ENCODE peak calls at places on chromosomes 7 and 10, in five cellular contexts. G is mesendoderm, B is H1, O is IMR-90, T is neuronal stem cell. Z is an unnamed sample.

GRCh38 chr7:71618281-71618680 is 486.3 kb downstream of the GALNT17 start:
- DNase-seq in G (no peak), O (no peak), B (no peak), T (no peak), Z (no peak)

GRCh38 chr10:109883859-109884771 is 39.2 kb downstream of the XPNPEP1 start:
- DNase-seq in T (peak), O (peak), B (peak), G (peak), Z (peak)

GRCh38 chr10:44300666-44301649 is 83.9 kb downstream of the CXCL12 start:
- DNase-seq in O (peak), B (no peak), T (no peak), G (peak), Z (no peak)

GRCh38 chr10:558891-559766 is 130.3 kb downstream of the DIP2C start:
- DNase-seq in B (no peak), T (no peak), O (peak), G (no peak), Z (no peak)

GRCh38 chr10:69406302-69406811 is 10.4 kb downstream of the TACR2 start:
- DNase-seq in G (peak), B (peak), T (no peak), O (no peak), Z (peak)

GRCh38 chr7:17546206-17546998 is 247.9 kb downstream of the AHR start:
- DNase-seq in T (no peak), O (peak), B (no peak), G (no peak), Z (no peak)

GRCh38 chr10:74194545-74194944 is 43.5 kb downstream of the ADK start:
- DNase-seq in G (no peak), O (peak), T (no peak), B (no peak), Z (no peak)

GRCh38 chr10:104584541-104584940 is 56.5 kb upstream of the SORCS3 start:
- DNase-seq in G (no peak), B (no peak), T (no peak), O (no peak), Z (no peak)

GRCh38 chr7:131546583-131547111 is 9.8 kb downstream of the PODXL start:
- DNase-seq in T (peak), B (peak), G (peak), O (no peak), Z (peak)

GRCh38 chr7:18873674-18874341 is 243.6 kb downstream of the TWIST1 start:
- DNase-seq in T (peak), G (peak), B (no peak), O (peak), Z (peak)

GRCh38 chr10:129057856-129058663 is 409.0 kb upstream of the MGMT start:
- DNase-seq in G (no peak), O (no peak), B (no peak), T (no peak), Z (no peak)

GRCh38 chr7:103833401-103833800 is 156.1 kb downstream of the RELN start:
- DNase-seq in B (no peak), G (no peak), O (no peak), T (no peak), Z (no peak)

GRCh38 chr7:118005021-118005420 is 131.8 kb upstream of the CTTNBP2 start:
- DNase-seq in T (peak), B (no peak), O (no peak), G (peak), Z (no peak)

GRCh38 chr7:83119496-83119895 is 43.2 kb downstream of the PCLO start:
- DNase-seq in G (no peak), O (no peak), T (no peak), B (no peak), Z (no peak)

GRCh38 chr7:158128572-158128971 is 459.1 kb downstream of the PTPRN2 start:
- DNase-seq in O (no peak), B (no peak), T (no peak), G (peak), Z (no peak)

GRCh38 chr7:74002474-74003017 is 25.4 kb upstream of the ELN start:
- DNase-seq in O (peak), G (no peak), T (no peak), B (no peak), Z (no peak)

GRCh38 chr7:37265006-37265405 is 183.7 kb downstream of the ELMO1 start:
- DNase-seq in T (no peak), O (no peak), B (no peak), G (no peak), Z (no peak)

GRCh38 chr7:85316489-85316888 is 129.6 kb upstream of the SEMA3D start:
- DNase-seq in T (no peak), O (no peak), G (no peak), B (no peak), Z (no peak)

GRCh38 chr10:30185916-30186315 is 126.5 kb upstream of the JCAD start:
- DNase-seq in O (peak), B (no peak), G (no peak), T (no peak), Z (no peak)

GRCh38 chr7:55250313-55250712 is 114.8 kb upstream of the LANCL2 start:
- DNase-seq in G (peak), B (peak), O (no peak), T (no peak), Z (peak)

GRCh38 chr10:111207525-111207924 is 130.7 kb downstream of the ADRA2A start:
- DNase-seq in O (no peak), B (peak), T (no peak), G (no peak), Z (no peak)

GRCh38 chr10:69626826-69627225 is 3.2 kb upstream of the FAM241B start:
- DNase-seq in O (no peak), B (peak), T (no peak), G (no peak), Z (no peak)

GRCh38 chr7:72080349-72080766 is 331.8 kb downstream of the CALN1 start:
- DNase-seq in T (no peak), B (peak), O (no peak), G (no peak), Z (no peak)

GRCh38 chr7:99679032-99679399 is 780 bp downstream of the CYP3A5 start:
- DNase-seq in G (peak), B (no peak), O (peak), T (no peak), Z (peak)

GRCh38 chr10:58856508-58857240 is 319.8 kb upstream of the PHYHIPL start:
- DNase-seq in T (no peak), O (peak), B (no peak), G (peak), Z (peak)

GRCh38 chr7:77338883-77339629 is 77.1 kb downstream of the GSAP start:
- DNase-seq in T (no peak), B (no peak), G (peak), O (peak), Z (no peak)

GRCh38 chr10:103722632-103723031 is 132.7 kb downstream of the SH3PXD2A start:
- DNase-seq in G (no peak), T (no peak), B (no peak), O (no peak), Z (no peak)

GRCh38 chr7:91228927-91229326 is 35.3 kb upstream of the FZD1 start:
- DNase-seq in O (peak), G (no peak), T (no peak), B (no peak), Z (no peak)

GRCh38 chr7:121099572-121099971 is 111.1 kb downstream of the CPED1 start:
- DNase-seq in O (no peak), G (peak), T (no peak), B (no peak), Z (peak)

GRCh38 chr7:113710310-113711106 is 208.3 kb downstream of the PPP1R3A start:
- DNase-seq in O (peak), G (peak), T (peak), B (no peak), Z (peak)

GRCh38 chr7:49631071-49631826 is 142.2 kb upstream of the VWC2 start:
- DNase-seq in G (no peak), T (no peak), B (no peak), O (no peak), Z (no peak)

GRCh38 chr10:132571565-132572544 is 34.3 kb downstream of the INPP5A start:
- DNase-seq in T (peak), O (peak), B (peak), G (peak), Z (peak)

GRCh38 chr10:132139526-132139925 is 47.2 kb upstream of the DPYSL4 start:
- DNase-seq in T (no peak), O (no peak), G (no peak), B (no peak), Z (no peak)

GRCh38 chr7:113292105-113292504 is 173.8 kb upstream of the SMIM30 start:
- DNase-seq in B (no peak), O (no peak), T (no peak), G (no peak), Z (no peak)

GRCh38 chr7:2517678-2518077 is 1.9 kb upstream of the LFNG start:
- DNase-seq in T (no peak), B (no peak), O (peak), G (peak), Z (no peak)
- H2BK120ac ChIP-seq in T (peak), B (peak), O (peak), G (no peak), Z (no peak)

GRCh38 chr7:45975847-45976484 is 54.9 kb upstream of the IGFBP3 start:
- DNase-seq in O (no peak), G (no peak), B (no peak), T (no peak), Z (no peak)

GRCh38 chr7:45975367-45975766 is 54.3 kb upstream of the IGFBP3 start:
- DNase-seq in T (no peak), G (no peak), B (no peak), O (peak), Z (no peak)

GRCh38 chr7:45976485-45976856 is 55.4 kb upstream of the IGFBP3 start:
- DNase-seq in T (no peak), O (no peak), G (no peak), B (no peak), Z (no peak)

GRCh38 chr7:45973725-45974532 is 52.9 kb upstream of the IGFBP3 start:
- DNase-seq in T (no peak), B (no peak), O (peak), G (no peak), Z (no peak)

DNA sequence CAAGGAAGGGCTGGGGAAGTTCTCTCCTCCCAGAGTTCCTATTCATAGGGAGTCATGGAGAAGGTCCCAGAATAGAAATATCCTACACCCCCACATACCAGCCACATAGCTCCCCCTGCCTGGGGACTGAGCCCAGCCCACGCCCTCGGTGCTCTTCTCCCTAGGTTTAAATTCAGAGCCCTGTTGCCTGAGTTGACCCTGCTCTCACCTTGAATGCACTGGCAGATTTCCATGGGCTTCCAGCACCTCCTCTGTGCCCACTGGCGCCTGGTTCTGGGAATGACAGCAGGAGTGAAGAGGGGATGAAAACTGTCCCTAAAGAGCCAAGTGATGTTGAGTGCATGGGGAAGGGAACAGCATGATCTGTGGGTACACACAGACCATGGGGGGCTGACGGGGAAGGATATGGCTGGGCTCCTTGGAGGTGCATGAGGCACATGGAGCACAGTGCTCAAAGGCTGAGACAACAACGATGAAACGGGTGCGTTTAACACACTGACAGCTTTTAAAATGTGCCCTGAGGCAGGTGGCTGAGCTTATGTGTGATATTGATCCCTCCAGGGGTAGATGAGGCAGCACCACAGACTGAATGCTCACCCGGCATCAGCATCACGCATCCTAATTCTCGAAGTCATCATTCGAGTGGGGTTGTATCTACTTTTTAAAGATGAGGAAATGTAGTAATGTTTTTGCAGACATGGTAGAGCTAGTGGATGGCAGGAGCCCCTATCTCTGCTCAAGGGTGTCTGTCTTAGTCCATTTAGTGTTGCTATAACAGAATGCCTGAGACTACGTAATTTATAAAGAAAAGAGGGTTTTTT is 53.7 kb upstream of the IGFBP3 start:
- DNase-seq in B (no peak), O (no peak), G (no peak), T (no peak), Z (no peak)
- H2BK120ac ChIP-seq in B (no peak), O (peak), G (no peak), T (no peak), Z (no peak)

DNA sequence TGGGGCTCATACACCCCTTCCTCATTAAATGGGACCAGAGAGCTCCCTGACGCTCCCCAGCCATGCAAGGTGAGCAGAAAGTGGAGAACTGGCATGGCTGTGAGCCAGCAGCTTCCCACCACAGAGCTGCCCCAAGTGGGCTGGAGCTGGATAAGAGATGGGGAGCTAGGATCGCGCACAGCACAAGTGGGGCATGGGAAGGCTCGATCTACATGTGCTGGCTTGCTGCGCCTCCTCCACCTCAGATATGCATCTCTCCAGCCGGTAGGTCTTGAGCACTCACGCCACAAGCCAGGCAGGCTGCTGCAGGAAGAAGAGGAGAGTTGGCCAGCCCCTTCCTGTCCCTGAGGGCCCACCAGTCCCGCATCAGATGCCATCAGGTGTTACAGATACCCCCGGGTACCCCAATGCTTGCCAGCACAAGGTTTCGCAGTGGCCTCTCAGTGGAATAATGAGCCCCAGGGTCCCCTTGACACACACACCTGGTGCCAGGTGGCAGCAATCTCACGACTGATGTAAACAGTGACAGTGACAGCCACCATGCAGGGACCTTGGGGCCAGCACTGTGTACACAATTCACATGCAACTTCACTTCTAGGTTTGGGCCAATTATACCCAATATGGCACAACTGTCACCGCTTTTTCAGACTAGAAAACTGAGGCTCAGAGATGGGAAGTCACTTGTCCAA is 79.5 kb downstream of the OAT start:
- DNase-seq in B (no peak), O (no peak), G (no peak), T (no peak), Z (peak)
- H2BK120ac ChIP-seq in B (no peak), O (peak), G (no peak), T (no peak), Z (no peak)

GRCh38 chr10:77504870-77505257 is 132.7 kb downstream of the KCNMA1 start:
- DNase-seq in O (peak), B (no peak), T (no peak), G (peak), Z (no peak)

GRCh38 chr10:77507313-77507712 is 130.3 kb downstream of the KCNMA1 start:
- DNase-seq in O (no peak), T (no peak), G (no peak), B (no peak), Z (no peak)

GRCh38 chr10:77508076-77508475 is 129.5 kb downstream of the KCNMA1 start:
- DNase-seq in B (no peak), T (no peak), O (no peak), G (no peak), Z (no peak)

GRCh38 chr10:77505431-77506334 is 131.9 kb downstream of the KCNMA1 start:
- DNase-seq in O (peak), G (peak), T (no peak), B (no peak), Z (no peak)

DNA sequence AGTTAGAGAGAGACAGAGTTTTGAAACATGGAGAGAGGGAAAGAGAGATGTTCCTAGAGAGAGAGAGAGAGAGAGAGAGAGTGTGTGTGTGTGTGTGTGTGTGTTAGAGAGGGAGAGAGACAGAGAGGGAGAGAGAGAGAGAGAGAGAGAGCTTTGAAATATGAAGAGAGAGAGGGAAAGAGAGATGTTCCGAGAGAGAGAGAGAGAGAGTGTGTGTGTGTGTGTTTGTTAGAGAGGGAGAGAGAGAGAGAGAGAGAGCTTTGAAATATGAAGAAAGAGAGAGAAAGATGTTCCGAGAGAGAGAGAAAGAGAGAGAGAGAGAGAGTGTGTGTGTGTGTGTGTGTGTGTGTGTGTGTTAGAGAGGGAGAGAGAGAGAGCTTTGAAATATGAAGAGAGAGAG is 131.1 kb downstream of the KCNMA1 start:
- DNase-seq in T (no peak), G (no peak), O (peak), B (no peak), Z (no peak)
- H2BK120ac ChIP-seq in T (no peak), G (no peak), O (peak), B (no peak), Z (no peak)

GRCh38 chr7:97004237-97004930 is 969 bp upstream of the DLX6 start:
- DNase-seq in T (no peak), B (no peak), G (no peak), O (no peak), Z (no peak)
- H2BK120ac ChIP-seq in T (no peak), B (no peak), G (no peak), O (no peak), Z (no peak)

DNA sequence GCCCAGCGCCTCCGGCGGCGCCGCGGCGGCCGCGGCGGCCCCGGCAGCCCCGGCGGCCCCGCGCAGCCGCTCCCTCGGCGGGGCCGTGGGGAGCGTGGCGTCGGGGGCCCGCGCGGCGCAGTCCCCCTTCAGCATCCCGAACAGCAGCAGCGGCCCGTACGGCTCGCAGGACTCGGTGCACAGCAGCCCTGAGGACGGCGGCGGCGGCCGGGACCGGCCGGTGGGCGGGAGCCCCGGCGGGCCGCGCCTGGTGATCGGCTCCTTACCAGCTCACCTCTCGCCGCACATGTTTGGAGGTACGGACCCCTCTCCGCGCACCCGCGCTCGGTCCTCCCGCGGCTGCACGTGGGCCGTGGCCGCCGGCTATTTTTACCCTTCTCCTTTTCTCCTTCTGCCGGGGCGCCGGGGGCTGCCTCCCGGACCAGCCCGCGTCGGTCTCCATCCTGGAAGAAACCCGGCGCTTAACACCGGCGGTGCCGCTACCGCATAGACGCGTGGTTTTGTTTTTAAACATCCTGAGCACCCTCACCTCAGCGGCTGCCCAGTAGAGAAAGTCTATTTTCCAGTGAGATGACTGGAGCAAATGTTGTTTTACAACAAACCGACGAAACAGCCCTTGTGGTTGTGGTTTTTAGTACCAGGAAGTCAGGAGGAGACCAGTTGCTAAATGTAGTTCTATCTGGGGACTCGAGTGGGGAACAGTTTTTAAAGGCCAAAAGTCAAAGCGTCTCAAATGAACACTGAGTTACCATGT is 1.3 kb downstream of the ZNRF2 start:
- DNase-seq in O (peak), T (peak), G (peak), B (peak), Z (peak)
- H2BK120ac ChIP-seq in O (no peak), T (no peak), G (no peak), B (no peak), Z (no peak)

GRCh38 chr10:3452234-3452633 is 279.7 kb upstream of the PITRM1 start:
- DNase-seq in B (no peak), T (no peak), G (peak), O (peak), Z (no peak)
- H2BK120ac ChIP-seq in B (peak), T (no peak), G (no peak), O (peak), Z (no peak)

DNA sequence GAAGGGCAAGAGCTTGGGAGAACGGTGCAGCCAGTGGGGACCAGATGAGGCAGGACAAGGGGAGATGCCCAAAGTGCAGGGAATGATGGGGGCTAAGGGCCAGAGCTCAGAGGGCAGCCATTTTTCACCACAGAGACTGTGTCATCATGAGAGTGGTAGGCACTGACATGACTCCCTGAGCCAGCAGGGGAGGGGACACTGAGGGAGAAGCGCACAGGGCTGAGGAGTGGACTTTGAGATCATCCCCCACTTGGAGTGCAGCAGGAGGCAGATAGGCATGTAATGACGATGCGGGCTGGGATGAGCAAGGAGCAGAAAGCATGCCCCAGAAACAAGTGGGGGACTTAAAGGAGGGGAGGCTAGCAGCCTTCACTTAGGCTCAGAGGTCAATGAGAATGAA is 5.2 kb upstream of the SMKR1 start:
- DNase-seq in T (no peak), O (no peak), B (peak), G (no peak), Z (no peak)
- H2BK120ac ChIP-seq in T (no peak), O (no peak), B (no peak), G (no peak), Z (no peak)

Z was measured in H9.